ENCODE peak calls at places on chromosomes 3 and 15, in six cellular contexts. P is NCI-H1092 treated with DMSO at 0.1 percent for 48 hours; T is CD8-positive, alpha-beta memory T cell; D is H7; B is hepatic stellate cell; M is renal cortical epithelial cell. V is an unnamed sample.

GRCh38 chr3:163018664-163019063 is 1522.1 kb downstream of the OTOL1 start:
- DNase-seq in T (no peak), M (no peak), B (no peak), P (no peak), D (no peak), V (no peak)

GRCh38 chr15:35842631-35843030 is 296.7 kb upstream of the DPH6 start:
- DNase-seq in B (no peak), T (no peak), D (no peak), M (no peak), P (no peak), V (no peak)

GRCh38 chr15:91214675-91215590 is 114.9 kb downstream of the SV2B start:
- DNase-seq in D (no peak), T (no peak), B (no peak), M (no peak), P (no peak), V (no peak)

GRCh38 chr3:23712656-23713559 is 92.8 kb upstream of the UBE2E1 start:
- DNase-seq in T (no peak), M (peak; percentile 86), D (peak; percentile 70), P (peak; percentile 57), B (peak; percentile 18), V (peak; percentile 35)

GRCh38 chr3:129602730-129603560 is 3.5 kb downstream of the PLXND1 start:
- DNase-seq in M (peak; percentile 71), D (peak; percentile 79), P (no peak), B (peak; percentile 98), T (no peak), V (no peak)

GRCh38 chr3:105366302-105367062 is at the start of gene ALCAM:
- DNase-seq in T (peak; percentile 77), M (peak; percentile 96), D (peak; percentile 87), B (peak; percentile 86), P (peak; percentile 96), V (peak; percentile 5)

GRCh38 chr3:188792788-188793187 is 379.0 kb upstream of the TPRG1 start:
- DNase-seq in M (no peak), D (peak; percentile 13), B (peak; percentile 19), P (no peak), T (no peak), V (no peak)

GRCh38 chr15:63264685-63265302 is 12.6 kb upstream of the APH1B start:
- DNase-seq in D (no peak), T (no peak), P (no peak), M (peak; percentile 38), B (no peak), V (no peak)

GRCh38 chr3:127396473-127396872 is 108.6 kb upstream of the PRR20G start:
- DNase-seq in D (peak; percentile 82), P (no peak), M (no peak), B (no peak), T (no peak), V (no peak)

GRCh38 chr3:71690222-71690821 is 34.9 kb downstream of the EIF4E3 start:
- DNase-seq in T (no peak), M (peak; percentile 94), D (no peak), B (no peak), P (no peak), V (no peak)

GRCh38 chr3:166462876-166463275 is 625.7 kb upstream of the BCHE start:
- DNase-seq in D (no peak), B (no peak), P (no peak), M (no peak), T (no peak), V (no peak)

GRCh38 chr15:89371145-89372044 is 36.8 kb upstream of the POLG start:
- DNase-seq in P (no peak), B (peak; percentile 55), D (peak; percentile 92), T (no peak), M (no peak), V (no peak)

GRCh38 chr3:184155644-184156521 is 706 bp downstream of the DVL3 start:
- DNase-seq in T (peak; percentile 38), M (no peak), P (peak; percentile 29), D (peak; percentile 80), B (peak; percentile 57), V (no peak)

GRCh38 chr15:71649894-71650293 is 160.5 kb upstream of the NR2E3 start:
- DNase-seq in P (no peak), D (no peak), B (no peak), M (peak; percentile 40), T (no peak), V (no peak)

GRCh38 chr3:117548600-117548999 is 839.0 kb downstream of the TUSC7 start:
- DNase-seq in M (peak; percentile 75), T (no peak), D (no peak), P (no peak), B (no peak), V (no peak)

GRCh38 chr3:192444096-192444790 is 283.1 kb downstream of the FGF12 start:
- DNase-seq in M (peak; percentile 60), T (no peak), D (peak; percentile 36), B (peak; percentile 36), P (peak; percentile 50), V (peak; percentile 51)

GRCh38 chr3:98839846-98840245 is 61.6 kb downstream of the DCBLD2 start:
- DNase-seq in B (no peak), D (no peak), M (no peak), T (no peak), P (no peak), V (no peak)

GRCh38 chr3:108662141-108662738 is 72.7 kb downstream of the DZIP3 start:
- DNase-seq in B (peak; percentile 24), D (peak; percentile 18), P (peak; percentile 72), T (peak; percentile 62), M (peak; percentile 78), V (peak; percentile 51)

GRCh38 chr3:72041531-72041930 is 256.6 kb upstream of the PROK2 start:
- DNase-seq in B (no peak), D (no peak), M (no peak), T (no peak), P (no peak), V (peak; percentile 15)

GRCh38 chr15:69881310-69881660 is 216.4 kb downstream of the TLE3 start:
- DNase-seq in B (no peak), M (no peak), D (no peak), T (no peak), P (no peak), V (no peak)

GRCh38 chr3:71112576-71112975 is 471.0 kb downstream of the FOXP1 start:
- DNase-seq in P (no peak), M (no peak), T (no peak), B (no peak), D (no peak), V (no peak)

GRCh38 chr3:14082108-14082657 is 42.5 kb downstream of the CHCHD4 start:
- DNase-seq in M (no peak), B (no peak), T (no peak), D (no peak), P (no peak), V (no peak)

GRCh38 chr3:120983841-120984240 is 75.8 kb downstream of the STXBP5L start:
- DNase-seq in M (no peak), P (no peak), T (no peak), B (no peak), D (peak; percentile 5), V (no peak)

GRCh38 chr3:53721187-53721946 is 124.9 kb downstream of the CHDH start:
- DNase-seq in P (no peak), D (peak; percentile 64), T (no peak), M (peak; percentile 68), B (no peak), V (no peak)

GRCh38 chr15:81312790-81313543 is 11.0 kb downstream of the STARD5 start:
- DNase-seq in T (no peak), B (peak; percentile 93), M (peak; percentile 99), D (no peak), P (no peak), V (no peak)

GRCh38 chr3:183370391-183370790 is 58.0 kb downstream of the MCF2L2 start:
- DNase-seq in T (no peak), P (no peak), B (no peak), D (no peak), M (peak; percentile 13), V (no peak)

V was measured in NCI-H2227 treated with DMSO at 0.1 percent for 48 hours.